ENCODE peak calls at places on chromosomes 5 and 9, in five cellular contexts. G is right lobe of liver; Z is H1; A is dorsolateral prefrontal cortex; U is CD8-positive, alpha-beta memory T cell. O is an unnamed sample.

GRCh38 chr9:89410709-89411111 is 87.2 kb downstream of the SEMA4D start:
- DNase-seq in G (no peak), Z (no peak), A (no peak), U (no peak), O (no peak)

GRCh38 chr5:179820483-179821297 is at the start of gene SQSTM1:
- DNase-seq in G (peak), Z (no peak), A (peak), U (peak), O (no peak)

GRCh38 chr5:37786855-37787254 is 53.0 kb downstream of the GDNF start:
- DNase-seq in G (no peak), Z (no peak), A (no peak), U (no peak), O (no peak)

GRCh38 chr9:106482733-106483132 is 380.2 kb upstream of the ZNF462 start:
- DNase-seq in G (no peak), Z (no peak), A (no peak), U (no peak), O (no peak)

GRCh38 chr9:78860806-78861475 is 564.0 kb downstream of the PSAT1 start:
- DNase-seq in G (no peak), Z (no peak), A (no peak), U (no peak), O (no peak)

GRCh38 chr5:153641183-153641688 is 150.8 kb downstream of the GRIA1 start:
- DNase-seq in G (no peak), Z (no peak), A (no peak), U (no peak), O (no peak)

GRCh38 chr5:176694146-176694545 is 46.9 kb downstream of the TSPAN17 start:
- DNase-seq in G (no peak), Z (no peak), A (no peak), U (no peak), O (no peak)

GRCh38 chr9:129687391-129687790 is 21.9 kb downstream of the PRRX2 start:
- DNase-seq in G (no peak), Z (no peak), A (no peak), U (no peak), O (no peak)

GRCh38 chr9:86944974-86945867 is 2.1 kb downstream of the GAS1 start:
- DNase-seq in G (no peak), Z (no peak), A (no peak), U (no peak), O (no peak)

GRCh38 chr9:91166796-91167366 is 194.8 kb downstream of the AUH start:
- DNase-seq in G (no peak), Z (no peak), A (no peak), U (no peak), O (no peak)

GRCh38 chr9:128917151-128917849 is 3.5 kb upstream of the PHYHD1 start:
- DNase-seq in G (peak), Z (no peak), A (peak), U (no peak), O (no peak)

GRCh38 chr5:90096415-90097081 is 313.0 kb downstream of the CETN3 start:
- DNase-seq in G (no peak), Z (peak), A (no peak), U (no peak), O (no peak)

GRCh38 chr5:143065185-143065584 is 295.0 kb downstream of the ARHGAP26 start:
- DNase-seq in G (no peak), Z (no peak), A (no peak), U (no peak), O (no peak)

GRCh38 chr5:176851871-176852270 is 41.5 kb downstream of the UNC5A start:
- DNase-seq in G (no peak), Z (no peak), A (no peak), U (no peak), O (no peak)

GRCh38 chr5:78964889-78965288 is 20.2 kb downstream of the ARSB start:
- DNase-seq in G (no peak), Z (no peak), A (no peak), U (no peak), O (no peak)

GRCh38 chr9:91024841-91025240 is 223.2 kb downstream of the SYK start:
- DNase-seq in G (no peak), Z (no peak), A (no peak), U (no peak), O (no peak)

GRCh38 chr9:75239176-75239575 is 150.9 kb downstream of the OSTF1 start:
- DNase-seq in G (peak), Z (no peak), A (no peak), U (no peak), O (no peak)

GRCh38 chr9:11618241-11618805 is 1005.5 kb upstream of the PTPRD start:
- DNase-seq in G (no peak), Z (no peak), A (no peak), U (no peak), O (peak)

GRCh38 chr5:17405976-17406876 is 91.8 kb upstream of the TAF11L2 start:
- DNase-seq in G (no peak), Z (no peak), A (no peak), U (no peak), O (no peak)

GRCh38 chr5:158923799-158924551 is 175.7 kb downstream of the EBF1 start:
- DNase-seq in G (no peak), Z (no peak), A (no peak), U (no peak), O (no peak)

GRCh38 chr9:94980947-94981632 is 254.6 kb downstream of the AOPEP start:
- DNase-seq in G (no peak), Z (no peak), A (no peak), U (no peak), O (no peak)

GRCh38 chr5:144309265-144309664 is 138.6 kb downstream of the KCTD16 start:
- DNase-seq in G (no peak), Z (no peak), A (no peak), U (no peak), O (no peak)

GRCh38 chr5:37495210-37495609 is 116.1 kb downstream of the WDR70 start:
- DNase-seq in G (no peak), Z (no peak), A (no peak), U (no peak), O (no peak)

GRCh38 chr9:68577778-68578591 is 37.3 kb upstream of the TMEM252 start:
- DNase-seq in G (no peak), Z (no peak), A (no peak), U (no peak), O (no peak)

GRCh38 chr5:52757991-52758390 is 29.7 kb upstream of the ITGA1 start:
- DNase-seq in G (no peak), Z (no peak), A (no peak), U (no peak), O (no peak)
- H3K27ac ChIP-seq in G (no peak), Z (no peak), A (no peak), U (no peak), O (no peak)

GRCh38 chr5:652023-652515 is 39.9 kb downstream of the CEP72 start:
- DNase-seq in G (no peak), Z (no peak), A (no peak), U (no peak), O (no peak)
- H3K27ac ChIP-seq in G (no peak), Z (no peak), A (peak), U (no peak), O (no peak)

GRCh38 chr9:35716236-35716635 is 15.8 kb downstream of the TLN1 start:
- DNase-seq in G (no peak), Z (no peak), A (no peak), U (no peak), O (no peak)

GRCh38 chr9:35714579-35715252 is 17.3 kb downstream of the TLN1 start:
- DNase-seq in G (no peak), Z (no peak), A (no peak), U (no peak), O (no peak)

GRCh38 chr9:35719546-35719945 is 12.4 kb downstream of the TLN1 start:
- DNase-seq in G (no peak), Z (no peak), A (no peak), U (no peak), O (no peak)

GRCh38 chr9:35717132-35717870 is 14.7 kb downstream of the TLN1 start:
- DNase-seq in G (no peak), Z (no peak), A (no peak), U (no peak), O (no peak)

DNA sequence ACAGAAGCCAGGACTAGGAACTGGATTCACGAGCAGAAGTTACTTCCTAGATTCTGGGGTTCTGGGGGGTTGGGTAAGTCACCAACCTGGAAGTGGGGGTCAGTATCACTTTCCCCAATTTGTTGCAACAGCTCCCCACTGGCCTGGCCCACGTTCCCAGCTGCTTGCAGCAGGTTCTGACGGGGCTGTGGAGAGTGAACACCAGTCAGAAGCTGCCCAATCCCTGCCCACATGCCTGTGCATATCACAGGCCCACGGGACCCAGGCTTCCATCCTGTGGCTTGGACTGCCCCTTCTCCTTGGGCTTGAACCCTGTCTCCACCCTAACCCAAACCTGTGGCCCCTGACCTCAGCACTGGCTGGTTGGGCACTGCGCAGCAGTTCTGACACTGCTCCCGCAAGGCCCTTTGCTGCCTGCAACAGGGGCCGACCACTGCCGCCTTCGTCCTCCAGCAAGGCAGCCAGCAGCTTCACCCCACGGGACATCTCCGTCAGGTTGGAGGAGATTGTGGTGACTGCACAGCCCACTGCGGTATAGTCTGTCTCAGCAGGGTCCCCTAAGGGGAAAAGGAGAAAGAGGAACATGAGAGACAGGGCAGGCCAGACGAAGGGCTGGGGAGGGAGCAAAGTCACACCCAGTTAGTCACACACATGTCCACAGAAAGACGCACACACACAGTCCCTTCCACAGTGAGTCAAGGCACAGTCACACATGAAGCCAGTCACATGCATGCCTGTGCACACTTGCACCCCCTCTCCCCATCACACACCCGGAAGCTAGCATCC is 13.1 kb downstream of the TLN1 start:
- DNase-seq in G (no peak), Z (no peak), A (no peak), U (no peak), O (no peak)
- H3K27ac ChIP-seq in G (no peak), Z (no peak), A (no peak), U (no peak), O (peak)

DNA sequence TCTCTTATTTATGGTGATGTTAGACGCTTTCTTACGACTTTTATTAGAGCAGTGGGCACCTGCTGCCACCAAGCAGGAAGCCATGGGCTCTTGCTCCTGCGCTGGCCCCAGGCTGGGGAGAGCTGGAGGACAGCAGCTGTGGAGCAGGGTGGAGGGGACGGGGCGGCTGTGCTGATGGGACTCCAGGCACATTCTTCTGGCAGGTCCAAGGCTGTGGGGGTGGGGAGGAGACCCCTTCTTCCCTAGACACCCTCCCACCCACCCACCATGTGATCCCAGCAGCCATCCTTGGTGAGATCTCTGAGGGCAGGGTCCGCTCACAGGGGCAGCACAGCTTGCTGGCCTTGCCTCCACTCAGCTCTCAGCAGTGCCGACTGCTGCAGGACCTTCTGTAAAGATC is 192.6 kb upstream of the IRX4 start:
- DNase-seq in G (no peak), Z (no peak), A (no peak), U (no peak), O (no peak)
- H3K27ac ChIP-seq in G (no peak), Z (no peak), A (no peak), U (no peak), O (no peak)

GRCh38 chr5:6377121-6377520 is 1.2 kb downstream of the MED10 start:
- DNase-seq in G (no peak), Z (no peak), A (no peak), U (no peak), O (no peak)
- H3K27ac ChIP-seq in G (no peak), Z (no peak), A (no peak), U (peak), O (peak)

GRCh38 chr5:96758621-96759020 is 49.1 kb downstream of the ERAP1 start:
- DNase-seq in G (no peak), Z (no peak), A (no peak), U (no peak), O (no peak)
- H3K27ac ChIP-seq in G (no peak), Z (no peak), A (no peak), U (no peak), O (no peak)

GRCh38 chr9:70262384-70262783 is 3.6 kb downstream of the SMC5 start:
- DNase-seq in G (no peak), Z (no peak), A (no peak), U (no peak), O (no peak)

GRCh38 chr9:70263421-70263820 is 4.6 kb downstream of the SMC5 start:
- DNase-seq in G (no peak), Z (no peak), A (no peak), U (no peak), O (no peak)

GRCh38 chr9:70260606-70261005 is 1.8 kb downstream of the SMC5 start:
- DNase-seq in G (no peak), Z (no peak), A (no peak), U (no peak), O (no peak)

GRCh38 chr9:70261131-70261870 is 2.5 kb downstream of the SMC5 start:
- DNase-seq in G (no peak), Z (no peak), A (no peak), U (no peak), O (no peak)

GRCh38 chr9:70262948-70263347 is 4.2 kb downstream of the SMC5 start:
- DNase-seq in G (no peak), Z (no peak), A (no peak), U (no peak), O (no peak)
- H3K27ac ChIP-seq in G (no peak), Z (no peak), A (no peak), U (no peak), O (peak)

GRCh38 chr5:264346-264745 is 7.1 kb upstream of the PDCD6 start:
- DNase-seq in G (no peak), Z (no peak), A (no peak), U (no peak), O (no peak)
- H3K27ac ChIP-seq in G (peak), Z (no peak), A (no peak), U (no peak), O (peak)

DNA sequence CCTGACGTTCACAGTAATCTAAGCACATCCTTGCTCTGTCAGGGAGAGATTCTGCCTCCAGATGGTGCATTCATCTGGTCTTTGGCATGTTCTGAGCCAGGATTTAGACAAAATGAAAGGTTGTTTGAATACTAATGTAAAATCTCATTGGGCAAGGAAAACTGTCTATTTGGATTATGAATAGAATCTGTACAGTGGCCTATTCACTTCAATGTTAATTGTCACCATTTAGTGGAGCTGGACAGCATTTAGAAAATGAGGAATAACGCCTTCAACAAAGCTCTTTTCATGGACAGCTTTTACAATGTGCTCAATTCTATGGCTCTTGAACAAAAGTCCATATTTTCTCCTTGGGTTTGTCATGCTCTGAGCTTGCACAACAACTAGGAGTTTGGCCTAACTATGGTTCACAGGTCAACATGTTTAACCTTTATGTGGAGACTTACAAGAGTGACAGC is 28.9 kb downstream of the ARHGEF28 start:
- DNase-seq in G (no peak), Z (no peak), A (no peak), U (no peak), O (no peak)
- H3K27ac ChIP-seq in G (peak), Z (no peak), A (peak), U (no peak), O (peak)

GRCh38 chr5:134203630-134204029 is 22.2 kb downstream of the PPP2CA start:
- DNase-seq in G (no peak), Z (no peak), A (no peak), U (no peak), O (no peak)

GRCh38 chr5:134209477-134210240 is 16.2 kb downstream of the PPP2CA start:
- DNase-seq in G (no peak), Z (no peak), A (no peak), U (no peak), O (no peak)

GRCh38 chr5:134206627-134207160 is 19.2 kb downstream of the PPP2CA start:
- DNase-seq in G (no peak), Z (no peak), A (no peak), U (no peak), O (no peak)
- H3K27ac ChIP-seq in G (no peak), Z (no peak), A (no peak), U (no peak), O (no peak)